ENCODE peak calls at places on chromosomes 13 and 19, in seven cellular contexts. S is brain microvascular endothelial cell; G is right lobe of liver; C is CD4-positive, alpha-beta T cell; L is endodermal cell; R is left ventricle myocardium inferior; H is nephron progenitor cell. K is an unnamed sample.

GRCh38 chr13:28136916-28137315 is 1.4 kb upstream of the PAN3 start:
- DNase-seq in S (no peak), G (no peak), C (no peak), L (no peak), R (no peak), H (no peak), K (no peak)

GRCh38 chr19:42469311-42470239 is 26.8 kb upstream of the CXCL17 start:
- DNase-seq in S (no peak), G (no peak), C (no peak), L (no peak), R (no peak), H (no peak), K (no peak)

GRCh38 chr19:55695511-55696290 is 20.7 kb downstream of the EPN1 start:
- DNase-seq in S (no peak), G (no peak), C (no peak), L (no peak), R (peak), H (no peak), K (no peak)

GRCh38 chr13:49622174-49622946 is 5.9 kb upstream of the ARL11 start:
- DNase-seq in S (no peak), G (no peak), C (no peak), L (no peak), R (peak), H (no peak), K (no peak)

GRCh38 chr19:35673121-35673804 is 6.9 kb downstream of the UPK1A start:
- DNase-seq in S (peak), G (peak), C (peak), L (peak), R (peak), H (peak), K (no peak)

GRCh38 chr19:30224689-30225606 is 147.2 kb upstream of the ZNF536 start:
- DNase-seq in S (no peak), G (no peak), C (no peak), L (peak), R (no peak), H (peak), K (no peak)

GRCh38 chr19:13876834-13877233 is at the start of gene NANOS3:
- DNase-seq in S (no peak), G (no peak), C (no peak), L (no peak), R (no peak), H (no peak), K (no peak)

GRCh38 chr13:80297503-80297902 is 43.4 kb downstream of the SPRY2 start:
- DNase-seq in S (no peak), G (no peak), C (no peak), L (no peak), R (no peak), H (no peak), K (no peak)

GRCh38 chr19:38384209-38385027 is 3.4 kb downstream of the GGN start:
- DNase-seq in S (no peak), G (no peak), C (no peak), L (peak), R (no peak), H (no peak), K (no peak)

GRCh38 chr19:8209111-8209964 is at the start of gene CERS4:
- DNase-seq in S (peak), G (peak), C (peak), L (peak), R (peak), H (peak), K (no peak)

GRCh38 chr19:45448887-45449299 is 18.9 kb upstream of the FOSB start:
- DNase-seq in S (no peak), G (no peak), C (no peak), L (no peak), R (no peak), H (no peak), K (no peak)

GRCh38 chr13:99870541-99870940 is 101.0 kb downstream of the ZIC5 start:
- DNase-seq in S (no peak), G (no peak), C (no peak), L (no peak), R (no peak), H (no peak), K (no peak)

GRCh38 chr13:23616228-23616627 is 46.0 kb downstream of the TNFRSF19 start:
- DNase-seq in S (no peak), G (no peak), C (no peak), L (no peak), R (no peak), H (no peak), K (no peak)

GRCh38 chr19:48239582-48240141 is 16.1 kb downstream of the CARD8 start:
- DNase-seq in S (peak), G (no peak), C (no peak), L (no peak), R (no peak), H (no peak), K (no peak)

GRCh38 chr19:44741258-44741731 is 7.2 kb upstream of the BCL3 start:
- DNase-seq in S (no peak), G (no peak), C (no peak), L (no peak), R (no peak), H (no peak), K (no peak)

GRCh38 chr13:46160474-46161066 is 21.4 kb downstream of the LCP1 start:
- DNase-seq in S (peak), G (no peak), C (no peak), L (peak), R (no peak), H (peak), K (no peak)

GRCh38 chr13:109155301-109155761 is 525.9 kb downstream of the MYO16 start:
- DNase-seq in S (peak), G (no peak), C (no peak), L (no peak), R (no peak), H (no peak), K (no peak)

GRCh38 chr19:11288349-11288748 is 7.6 kb upstream of the TSPAN16 start:
- DNase-seq in S (peak), G (no peak), C (no peak), L (no peak), R (no peak), H (no peak), K (no peak)

GRCh38 chr13:90105881-90106496 is 1241.5 kb upstream of the MIR17HG start:
- DNase-seq in S (peak), G (no peak), C (no peak), L (no peak), R (no peak), H (no peak), K (no peak)

GRCh38 chr13:37960427-37960826 is 90.9 kb upstream of the TRPC4 start:
- DNase-seq in S (no peak), G (no peak), C (no peak), L (no peak), R (no peak), H (no peak), K (no peak)

GRCh38 chr19:30071871-30072270 is 129.8 kb downstream of the URI1 start:
- DNase-seq in S (no peak), G (no peak), C (no peak), L (peak), R (no peak), H (no peak), K (peak)

GRCh38 chr13:110475550-110476219 is 85.8 kb downstream of the RAB20 start:
- DNase-seq in S (no peak), G (no peak), C (no peak), L (no peak), R (no peak), H (no peak), K (no peak)

GRCh38 chr19:35123573-35123972 is 8.0 kb downstream of the FXYD3 start:
- DNase-seq in S (no peak), G (peak), C (no peak), L (no peak), R (peak), H (no peak), K (no peak)

GRCh38 chr19:1106841-1107654 is 3.3 kb downstream of the GPX4 start:
- DNase-seq in S (no peak), G (no peak), C (no peak), L (peak), R (no peak), H (no peak), K (no peak)

GRCh38 chr19:39224910-39225309 is 19.9 kb downstream of the IFNL3 start:
- DNase-seq in S (no peak), G (no peak), C (no peak), L (peak), R (no peak), H (no peak), K (no peak)

GRCh38 chr13:33285420-33286124 is at the start of gene STARD13:
- DNase-seq in S (peak), G (peak), C (no peak), L (peak), R (peak), H (peak), K (peak)

GRCh38 chr19:33390908-33391630 is 17.6 kb downstream of the CEBPG start:
- DNase-seq in S (no peak), G (peak), C (no peak), L (no peak), R (peak), H (no peak), K (no peak)

GRCh38 chr19:5128251-5128931 is 159.5 kb downstream of the KDM4B start:
- DNase-seq in S (peak), G (peak), C (no peak), L (peak), R (peak), H (peak), K (no peak)

GRCh38 chr19:19113040-19113541 is 25.2 kb downstream of the TMEM161A start:
- DNase-seq in S (peak), G (no peak), C (no peak), L (peak), R (no peak), H (peak), K (no peak)

GRCh38 chr19:43776285-43776684 is 4.5 kb downstream of the KCNN4 start:
- DNase-seq in S (no peak), G (no peak), C (no peak), L (no peak), R (no peak), H (no peak), K (no peak)

GRCh38 chr19:41353466-41354342 is at the start of gene TGFB1:
- DNase-seq in S (peak), G (peak), C (peak), L (peak), R (peak), H (peak), K (no peak)

GRCh38 chr19:41354343-41354974 is 737 bp upstream of the TGFB1 start:
- DNase-seq in S (no peak), G (no peak), C (no peak), L (no peak), R (peak), H (no peak), K (no peak)

GRCh38 chr19:41352279-41352608 is 1.5 kb downstream of the TGFB1 start:
- DNase-seq in S (no peak), G (no peak), C (no peak), L (no peak), R (no peak), H (no peak), K (no peak)

GRCh38 chr19:41351339-41352245 is 2.1 kb downstream of the TGFB1 start:
- DNase-seq in S (peak), G (peak), C (peak), L (peak), R (peak), H (peak), K (no peak)

GRCh38 chr19:41352609-41353465 is 885 bp downstream of the TGFB1 start:
- DNase-seq in S (peak), G (peak), C (peak), L (peak), R (peak), H (peak), K (no peak)
- TF ChIP-seq CTCF in S (peak), G (peak), C (peak), L (peak), R (peak), H (peak), K (peak)

DNA sequence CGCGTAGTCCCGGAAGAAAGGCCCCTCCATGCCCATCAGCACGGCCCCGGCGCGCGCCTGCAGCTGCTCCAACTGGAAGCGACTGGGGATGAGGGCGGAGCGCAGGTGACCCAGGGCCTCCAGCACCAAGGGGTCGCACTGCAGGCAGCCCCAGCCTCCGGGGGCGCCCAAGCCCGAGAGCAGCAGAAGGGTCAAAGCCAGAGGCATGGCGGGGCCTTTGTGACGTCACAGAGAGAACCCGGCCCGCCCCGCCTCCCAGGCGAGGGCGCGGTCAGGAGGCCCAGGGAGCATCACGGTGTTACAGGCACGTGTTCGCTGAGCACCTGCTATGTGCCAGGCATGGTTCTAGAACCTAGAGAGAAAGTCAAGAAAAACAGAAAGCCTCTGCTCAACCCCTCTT is at the start of gene IZUMO2:
- DNase-seq in S (no peak), G (no peak), C (no peak), L (peak), R (no peak), H (no peak), K (no peak)
- TF ChIP-seq CTCF in S (no peak), G (no peak), C (no peak), L (peak), R (no peak), H (no peak), K (no peak)

DNA sequence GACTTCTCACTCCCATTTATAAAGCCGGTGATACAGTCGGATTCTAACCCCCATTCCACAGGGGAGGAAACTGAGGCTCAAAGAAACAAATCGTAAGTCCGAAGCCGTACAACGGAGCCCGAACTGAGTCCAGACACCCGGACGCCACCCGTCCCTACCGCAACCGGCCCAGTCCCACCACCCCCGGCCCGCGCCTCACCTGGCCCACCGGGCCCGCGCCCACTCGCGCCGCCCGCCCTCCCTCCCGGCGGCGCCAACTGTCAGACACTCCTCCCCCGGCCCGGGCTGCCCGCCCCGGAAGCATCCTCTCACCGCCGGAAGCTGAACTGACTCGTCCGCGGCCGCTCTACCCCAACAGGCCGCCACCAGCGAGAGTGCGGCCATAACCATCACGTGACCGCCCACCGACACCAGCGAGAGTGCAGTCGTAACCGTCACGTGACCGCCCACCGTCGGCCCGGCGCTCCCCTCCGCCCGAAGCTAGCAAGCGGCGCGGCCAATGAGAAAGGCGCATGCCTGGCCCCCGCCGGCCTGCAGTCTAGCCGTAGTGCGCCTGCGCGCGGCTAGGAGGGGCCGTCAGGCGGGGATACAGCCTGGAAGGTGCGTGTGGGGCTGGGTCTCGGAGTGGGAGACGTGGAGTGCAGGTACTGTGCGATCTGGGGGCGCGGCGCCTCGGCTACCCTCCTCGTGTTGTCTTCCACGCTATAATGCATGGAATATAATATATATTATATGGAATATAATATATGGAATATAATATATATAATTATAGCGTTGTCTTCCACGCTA is at the start of the genes C19orf47 and PLD3:
- DNase-seq in S (peak), G (peak), C (peak), L (peak), R (peak), H (peak), K (peak)
- TF ChIP-seq CTCF in S (no peak), G (no peak), C (no peak), L (no peak), R (no peak), H (no peak), K (no peak)

DNA sequence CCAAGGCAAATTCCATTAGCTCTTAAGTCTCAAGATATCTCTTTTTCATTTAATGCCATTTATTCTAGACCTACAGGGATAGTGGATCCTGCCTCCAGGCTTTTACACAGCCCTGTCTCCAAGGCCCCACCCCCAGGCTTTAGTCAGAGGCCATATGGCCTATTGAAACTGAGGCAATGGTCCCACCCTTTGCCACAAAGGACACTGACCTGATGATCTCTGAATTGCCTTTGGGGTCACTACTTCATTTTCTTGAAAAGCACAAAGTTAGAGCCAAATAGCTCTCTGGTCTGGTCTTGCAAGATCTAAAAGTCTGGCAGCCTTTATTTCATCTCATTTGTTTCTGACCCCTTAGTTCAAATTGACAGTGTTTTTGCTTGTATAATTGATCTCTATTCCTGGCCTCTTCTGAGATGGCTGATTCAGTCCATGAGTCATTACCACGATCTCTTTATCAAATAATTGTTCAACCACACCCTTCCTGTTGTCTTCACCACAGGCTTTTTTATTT is 209.8 kb downstream of the FGF14 start:
- DNase-seq in S (peak), G (peak), C (no peak), L (no peak), R (no peak), H (no peak), K (no peak)
- TF ChIP-seq CTCF in S (no peak), G (no peak), C (no peak), L (no peak), R (no peak), H (no peak), K (no peak)

GRCh38 chr13:65240773-65241172 is 1989.4 kb downstream of the PCDH9 start:
- DNase-seq in S (no peak), G (no peak), C (no peak), L (no peak), R (no peak), H (no peak), K (no peak)

DNA sequence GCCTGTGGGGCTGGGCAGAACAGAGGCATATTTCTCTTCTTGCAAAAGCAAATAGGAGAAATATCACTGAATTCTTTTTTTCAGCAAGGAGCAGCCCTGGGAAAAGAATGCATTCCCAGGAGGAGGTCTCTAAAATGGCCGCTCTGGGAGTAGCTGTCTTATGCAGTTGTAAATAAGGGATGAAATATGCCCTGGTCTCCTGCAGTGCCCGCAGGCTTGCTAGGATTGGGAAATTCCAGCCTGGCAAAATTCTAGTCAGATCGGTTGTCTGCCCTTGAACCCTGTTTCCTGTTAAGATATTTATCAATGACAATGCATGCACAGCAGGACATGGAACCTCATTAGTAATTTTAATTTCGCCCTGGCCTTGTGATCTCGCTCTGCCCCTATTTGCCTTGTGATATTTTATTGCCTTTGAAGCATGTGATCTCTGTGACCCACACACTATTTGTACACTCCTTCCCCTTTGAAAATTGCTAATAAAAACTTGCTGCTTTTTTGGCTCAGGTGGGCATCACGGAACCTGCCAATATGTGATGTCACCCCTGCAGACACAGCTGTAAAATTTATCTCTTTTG is 1993.2 kb downstream of the PCDH9 start:
- DNase-seq in S (no peak), G (no peak), C (no peak), L (peak), R (no peak), H (peak), K (no peak)
- TF ChIP-seq CTCF in S (no peak), G (no peak), C (no peak), L (no peak), R (no peak), H (no peak), K (no peak)

GRCh38 chr19:3124630-3125029 is 11.2 kb upstream of the GNA15 start:
- DNase-seq in S (no peak), G (no peak), C (no peak), L (no peak), R (no peak), H (no peak), K (no peak)
- TF ChIP-seq CTCF in S (no peak), G (no peak), C (no peak), L (no peak), R (no peak), H (no peak), K (no peak)

DNA sequence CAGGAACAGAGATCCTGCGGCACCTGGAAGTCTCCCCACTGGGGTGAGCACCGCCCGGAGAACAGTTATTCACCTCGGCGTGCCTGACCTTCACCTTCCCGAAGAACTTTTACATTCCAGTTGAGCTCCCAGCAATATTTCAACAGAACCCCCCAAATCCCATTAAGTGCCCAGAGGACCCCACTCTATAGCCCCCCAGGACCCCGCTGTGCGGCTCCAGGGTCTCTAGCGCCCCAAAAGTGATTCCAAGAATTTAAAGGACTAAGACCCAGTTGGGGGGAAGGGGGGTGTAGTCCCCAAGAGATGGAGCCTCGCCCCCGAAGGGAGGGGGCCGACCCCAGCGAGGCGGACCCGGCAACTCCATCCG is 480 bp downstream of the GPR108 start:
- DNase-seq in S (no peak), G (peak), C (no peak), L (no peak), R (no peak), H (no peak), K (no peak)
- TF ChIP-seq CTCF in S (no peak), G (no peak), C (no peak), L (no peak), R (peak), H (no peak), K (peak)

K was measured in chondrocyte.